ENCODE peak calls at places on chromosomes 13 and 19, in ten cellular contexts. F is ovary; P is aorta; R is transverse colon; E is right atrium auricular region; M is stomach; Z is kidney; N is caudate nucleus; T is substantia nigra; K is CD8-positive, alpha-beta memory T cell. H is an unnamed sample.

GRCh38 chr13:39603424-39603947 is 493 bp upstream of the LHFPL6 start:
- DNase-seq in F (peak), P (peak), R (peak), E (no peak), M (no peak), Z (no peak), N (no peak), T (peak), K (no peak), H (no peak)

GRCh38 chr19:38831142-38831605 is 420 bp downstream of the ECH1 start:
- DNase-seq in F (peak), P (peak), R (peak), E (peak), M (peak), Z (peak), N (no peak), T (peak), K (no peak), H (no peak)

GRCh38 chr19:46265217-46265828 is 31.5 kb upstream of the HIF3A start:
- DNase-seq in F (peak), P (no peak), R (peak), E (peak), M (peak), Z (no peak), N (peak), T (peak), K (peak), H (peak)

GRCh38 chr19:16859626-16860025 is 29.2 kb upstream of the F2RL3 start:
- DNase-seq in F (no peak), P (no peak), R (no peak), E (no peak), M (no peak), Z (no peak), N (no peak), T (no peak), K (no peak), H (no peak)

GRCh38 chr13:112637017-112637801 is 49.3 kb upstream of the TUBGCP3 start:
- DNase-seq in F (no peak), P (no peak), R (no peak), E (no peak), M (no peak), Z (peak), N (no peak), T (no peak), K (no peak), H (no peak)

GRCh38 chr13:85661639-85662038 is 137.6 kb downstream of the SLITRK6 start:
- DNase-seq in F (no peak), P (no peak), R (no peak), E (no peak), M (no peak), Z (no peak), N (no peak), T (no peak), K (no peak), H (no peak)

GRCh38 chr19:43353606-43354304 is at the start of gene CD177:
- DNase-seq in F (no peak), P (no peak), R (no peak), E (no peak), M (no peak), Z (no peak), N (no peak), T (no peak), K (no peak), H (no peak)

GRCh38 chr13:80558074-80558473 is 217.1 kb upstream of the SPRY2 start:
- DNase-seq in F (no peak), P (no peak), R (no peak), E (no peak), M (no peak), Z (no peak), N (no peak), T (no peak), K (no peak), H (no peak)

GRCh38 chr13:48398450-48399095 is 14.3 kb downstream of the LPAR6 start:
- DNase-seq in F (no peak), P (no peak), R (no peak), E (no peak), M (no peak), Z (no peak), N (no peak), T (no peak), K (no peak), H (no peak)

GRCh38 chr13:95948646-95949045 is 104.6 kb downstream of the UGGT2 start:
- DNase-seq in F (no peak), P (no peak), R (no peak), E (no peak), M (no peak), Z (no peak), N (no peak), T (no peak), K (no peak), H (no peak)

GRCh38 chr19:49682274-49682673 is 5.2 kb downstream of the PRMT1 start:
- DNase-seq in F (no peak), P (no peak), R (no peak), E (no peak), M (no peak), Z (no peak), N (no peak), T (no peak), K (no peak), H (no peak)

GRCh38 chr19:56594446-56594782 is 688 bp upstream of the ZNF71 start:
- DNase-seq in F (no peak), P (no peak), R (no peak), E (no peak), M (no peak), Z (no peak), N (no peak), T (no peak), K (no peak), H (no peak)

GRCh38 chr19:56595548-56595899 is 422 bp downstream of the ZNF71 start:
- DNase-seq in F (no peak), P (no peak), R (no peak), E (no peak), M (no peak), Z (no peak), N (no peak), T (no peak), K (no peak), H (no peak)

GRCh38 chr19:56597696-56598095 is 2.6 kb downstream of the ZNF71 start:
- DNase-seq in F (no peak), P (no peak), R (no peak), E (no peak), M (no peak), Z (no peak), N (no peak), T (no peak), K (no peak), H (no peak)

GRCh38 chr19:56596676-56597075 is 1.6 kb downstream of the ZNF71 start:
- DNase-seq in F (no peak), P (no peak), R (no peak), E (no peak), M (no peak), Z (no peak), N (no peak), T (no peak), K (no peak), H (no peak)

DNA sequence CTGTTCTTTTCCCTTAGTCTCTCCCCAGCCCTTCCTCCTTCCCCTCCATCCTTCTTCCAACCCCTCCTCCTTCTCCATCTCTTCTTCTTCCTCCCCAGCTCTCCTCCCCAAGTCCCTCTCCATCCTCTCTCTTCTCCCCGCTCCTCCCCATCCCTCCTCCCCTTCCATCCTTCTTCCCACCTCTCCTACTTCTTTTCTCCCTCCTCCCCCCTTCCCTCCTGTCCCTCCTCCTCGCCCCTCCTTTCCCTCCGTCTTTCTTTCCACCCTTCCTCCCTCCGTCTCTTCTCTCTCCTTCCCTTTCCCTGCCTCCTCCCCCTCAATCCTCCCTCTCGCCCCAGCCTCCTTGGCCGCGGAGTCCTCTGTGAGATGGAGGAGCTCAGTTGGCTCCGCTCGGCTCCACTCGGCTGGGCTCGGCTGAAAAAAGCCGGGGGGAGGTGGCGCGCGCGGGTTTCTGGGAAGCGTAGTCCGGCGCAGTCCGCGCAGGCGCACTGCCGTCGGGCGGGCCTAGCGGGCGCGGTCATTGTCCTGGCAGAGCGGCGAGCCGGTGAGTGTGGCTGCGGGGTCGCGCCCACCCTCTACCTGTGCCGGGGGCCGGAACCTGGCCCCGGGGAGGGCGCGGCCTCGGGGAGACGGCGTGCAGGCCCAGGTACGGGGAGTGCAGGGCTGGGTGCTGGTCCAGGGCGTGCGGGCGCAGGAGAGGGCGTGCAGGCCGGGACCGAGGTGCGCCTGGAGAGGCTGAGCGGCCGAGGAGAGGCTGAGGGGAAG is at the start of gene ZNF71:
- DNase-seq in F (peak), P (peak), R (peak), E (peak), M (peak), Z (peak), N (peak), T (peak), K (peak), H (peak)
- H3K27ac ChIP-seq in F (peak), P (no peak), R (peak), E (peak), M (peak), Z (no peak), N (peak), T (peak), K (peak), H (peak)

DNA sequence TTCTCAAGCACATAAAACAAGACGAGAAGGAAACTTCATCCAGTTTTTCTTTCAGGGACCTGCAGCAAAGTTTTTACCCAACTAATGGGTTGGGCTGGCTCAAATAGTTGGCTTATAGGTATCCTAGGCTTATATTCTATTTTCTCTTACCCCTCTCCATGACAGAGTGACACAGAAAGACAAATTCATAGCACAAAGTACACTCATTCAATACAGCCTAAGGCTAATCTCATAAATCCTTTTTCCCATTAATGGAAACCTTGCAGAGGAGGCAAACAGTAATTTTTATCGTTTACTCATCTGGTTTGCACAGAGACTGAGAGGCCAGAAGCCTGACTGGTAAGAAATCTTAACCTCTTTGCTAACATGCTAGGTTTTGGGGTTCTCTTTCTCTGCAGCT is 1589.9 kb downstream of the SLITRK1 start:
- DNase-seq in F (no peak), P (no peak), R (no peak), E (no peak), M (no peak), Z (no peak), N (no peak), T (no peak), K (no peak), H (no peak)
- H3K27ac ChIP-seq in F (no peak), P (no peak), R (no peak), E (no peak), M (no peak), Z (no peak), N (no peak), T (no peak), K (no peak), H (no peak)

DNA sequence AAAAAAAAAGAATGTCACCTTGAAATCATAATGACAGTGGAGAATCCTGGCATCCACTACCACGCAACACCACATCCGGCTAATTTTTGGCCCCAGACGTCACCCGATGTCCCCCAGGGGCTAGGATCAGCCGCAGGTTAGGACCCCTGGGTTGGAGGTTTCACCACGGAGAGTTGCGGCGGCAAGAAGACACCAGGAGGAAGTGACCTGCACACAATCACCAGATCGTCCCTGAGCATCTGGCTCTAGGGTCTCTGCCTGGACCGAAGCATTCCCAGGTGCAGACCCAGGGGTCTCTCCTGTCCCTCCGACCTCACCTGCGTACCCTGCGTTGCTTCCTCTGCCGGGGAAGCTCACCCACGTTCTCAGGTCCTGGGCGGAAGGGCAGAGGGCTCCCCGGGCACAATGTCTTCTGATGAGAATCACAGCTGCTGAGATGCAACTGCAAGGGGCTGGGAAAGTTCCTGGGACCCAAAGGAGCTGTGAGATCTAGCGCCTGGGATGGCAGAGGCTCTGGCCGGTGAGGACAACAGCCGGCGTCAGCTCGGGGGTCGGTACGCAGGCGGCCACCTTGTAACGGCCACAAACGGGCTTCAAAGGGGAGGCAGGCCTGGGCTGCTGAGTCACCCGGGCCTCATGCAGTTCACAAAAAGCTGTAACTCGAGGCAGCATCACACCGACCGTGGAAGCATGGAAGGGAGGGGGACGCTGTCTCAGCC is 111.2 kb downstream of the GADD45B start:
- DNase-seq in F (peak), P (peak), R (no peak), E (no peak), M (no peak), Z (peak), N (no peak), T (no peak), K (no peak), H (no peak)
- H3K27ac ChIP-seq in F (peak), P (no peak), R (peak), E (peak), M (peak), Z (peak), N (peak), T (peak), K (no peak), H (no peak)

DNA sequence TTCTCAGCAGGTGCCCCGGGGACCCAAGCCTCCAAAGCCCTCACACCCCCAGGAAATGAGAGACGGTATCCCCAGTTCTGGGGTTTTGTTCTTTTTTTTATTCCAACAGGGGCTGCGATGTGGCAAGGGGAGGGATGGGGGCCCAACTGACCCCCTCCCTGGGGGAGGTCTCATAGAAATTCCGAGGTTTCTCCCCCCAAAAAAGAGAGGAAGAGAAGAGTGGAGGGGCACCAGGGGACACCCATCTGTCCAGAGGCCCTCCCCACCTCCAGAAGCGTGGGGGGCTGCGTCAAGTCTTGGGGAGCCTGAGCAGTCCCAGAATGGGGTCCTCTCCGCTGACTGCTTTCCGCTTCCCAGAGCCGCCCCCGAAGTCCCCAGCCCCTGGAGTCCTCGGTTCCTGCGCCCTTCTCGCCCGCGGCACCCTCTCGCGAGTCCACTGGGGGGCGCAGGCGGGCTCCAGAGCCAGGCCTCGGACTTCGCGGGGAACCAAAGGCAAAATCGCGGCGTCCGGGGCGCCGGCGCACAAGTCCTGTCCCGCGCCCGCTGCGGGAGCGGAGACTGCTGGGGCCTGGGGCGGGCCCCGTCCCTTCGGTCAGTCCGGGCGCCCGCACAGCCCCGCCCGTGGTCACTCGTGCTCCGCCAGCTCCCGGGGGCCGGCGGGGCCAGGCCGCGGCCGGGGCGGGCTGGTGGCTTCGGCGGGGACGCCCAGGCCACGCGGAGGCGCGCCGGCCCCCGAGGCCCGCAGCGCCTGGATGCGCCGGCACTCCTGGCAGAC is 4.4 kb upstream of the ATP1A3 start:
- DNase-seq in F (no peak), P (no peak), R (peak), E (no peak), M (peak), Z (no peak), N (no peak), T (no peak), K (peak), H (no peak)
- H3K27ac ChIP-seq in F (no peak), P (no peak), R (no peak), E (no peak), M (no peak), Z (no peak), N (no peak), T (no peak), K (no peak), H (no peak)

GRCh38 chr13:110664074-110664473 is 41.8 kb downstream of the CARS2 start:
- DNase-seq in F (no peak), P (no peak), R (no peak), E (no peak), M (no peak), Z (no peak), N (no peak), T (no peak), K (no peak), H (no peak)
- H3K27ac ChIP-seq in F (no peak), P (no peak), R (no peak), E (no peak), M (no peak), Z (no peak), N (no peak), T (no peak), K (no peak), H (no peak)

GRCh38 chr13:93226623-93227279 is at the start of gene GPC6:
- DNase-seq in F (no peak), P (peak), R (peak), E (no peak), M (no peak), Z (peak), N (peak), T (no peak), K (no peak), H (no peak)
- H3K27ac ChIP-seq in F (peak), P (no peak), R (peak), E (peak), M (peak), Z (peak), N (peak), T (no peak), K (no peak), H (no peak)

GRCh38 chr13:98525452-98525851 is 51.5 kb downstream of the STK24 start:
- DNase-seq in F (no peak), P (no peak), R (no peak), E (no peak), M (no peak), Z (no peak), N (no peak), T (no peak), K (no peak), H (no peak)
- H3K27ac ChIP-seq in F (no peak), P (no peak), R (no peak), E (no peak), M (no peak), Z (peak), N (no peak), T (no peak), K (no peak), H (peak)

H was measured in CD4-positive, alpha-beta memory T cell.